ENCODE peak calls at places on chromosomes 4 and X, in nine cellular contexts. L is upper lobe of left lung, J is HCT116, R is gastrocnemius medialis, X is right lobe of liver, P is HepG2, T is GM12878, E is IMR-90, C is heart left ventricle. K is an unnamed sample.

GRCh38 chr4:182752158-182752910 is 164.9 kb downstream of the DCTD start:
- ATAC-seq in L (no peak), J (no peak), R (no peak), X (no peak), P (no peak), T (no peak), E (peak; percentile 89), C (no peak), K (no peak)

GRCh38 chr4:17418010-17418409 is 93.9 kb downstream of the QDPR start:
- ATAC-seq in L (no peak), J (no peak), R (no peak), X (no peak), P (no peak), T (no peak), E (no peak), C (no peak), K (no peak)

GRCh38 chrX:2568125-2568524 is 67.3 kb upstream of the DHRSX start:
- ATAC-seq in L (no peak), J (no peak), R (no peak), X (peak; percentile 63), P (no peak), T (no peak), E (no peak), C (no peak), K (no peak)

GRCh38 chrX:63718010-63718694 is 66.9 kb downstream of the ARHGEF9 start:
- ATAC-seq in L (no peak), J (no peak), R (no peak), X (no peak), P (no peak), T (peak; percentile 73), E (no peak), C (peak; percentile 45), K (no peak)

GRCh38 chr4:78369691-78370090 is 181.9 kb upstream of the ANXA3 start:
- ATAC-seq in L (no peak), J (no peak), R (no peak), X (no peak), P (no peak), T (no peak), E (no peak), C (no peak), K (no peak)

GRCh38 chrX:70289793-70290770 is at the start of the genes KIF4A and PDZD11:
- ATAC-seq in L (peak; percentile 96), J (peak; percentile 98), R (peak; percentile 85), X (peak; percentile 99), P (peak; percentile 99), T (peak; percentile 99), E (peak; percentile 99), C (peak; percentile 100), K (peak; percentile 96)

GRCh38 chrX:45614853-45615252 is 414.2 kb upstream of the DIPK2B start:
- ATAC-seq in L (no peak), J (no peak), R (no peak), X (no peak), P (no peak), T (peak; percentile 26), E (no peak), C (no peak), K (no peak)

GRCh38 chrX:150967786-150968185 is 15.3 kb upstream of the HMGB3 start:
- ATAC-seq in L (peak; percentile 13), J (no peak), R (no peak), X (peak; percentile 84), P (peak; percentile 92), T (no peak), E (no peak), C (no peak), K (no peak)

GRCh38 chr4:16893141-16893571 is 5.3 kb downstream of the LDB2 start:
- ATAC-seq in L (no peak), J (no peak), R (no peak), X (no peak), P (no peak), T (no peak), E (no peak), C (no peak), K (no peak)

GRCh38 chr4:177047070-177047850 is 254.5 kb upstream of the VEGFC start:
- ATAC-seq in L (peak; percentile 79), J (peak; percentile 93), R (no peak), X (peak; percentile 93), P (peak; percentile 97), T (peak; percentile 94), E (peak; percentile 99), C (peak; percentile 88), K (peak; percentile 82)

GRCh38 chr4:22072240-22072639 is 123.7 kb upstream of the KCNIP4 start:
- ATAC-seq in L (no peak), J (no peak), R (no peak), X (no peak), P (no peak), T (no peak), E (no peak), C (no peak), K (no peak)

GRCh38 chr4:22071749-22072148 is 123.2 kb upstream of the KCNIP4 start:
- ATAC-seq in L (no peak), J (no peak), R (no peak), X (no peak), P (no peak), T (peak; percentile 77), E (no peak), C (no peak), K (no peak)

GRCh38 chr4:22072726-22073125 is 124.2 kb upstream of the KCNIP4 start:
- ATAC-seq in L (no peak), J (no peak), R (no peak), X (no peak), P (no peak), T (no peak), E (no peak), C (no peak), K (no peak)

DNA sequence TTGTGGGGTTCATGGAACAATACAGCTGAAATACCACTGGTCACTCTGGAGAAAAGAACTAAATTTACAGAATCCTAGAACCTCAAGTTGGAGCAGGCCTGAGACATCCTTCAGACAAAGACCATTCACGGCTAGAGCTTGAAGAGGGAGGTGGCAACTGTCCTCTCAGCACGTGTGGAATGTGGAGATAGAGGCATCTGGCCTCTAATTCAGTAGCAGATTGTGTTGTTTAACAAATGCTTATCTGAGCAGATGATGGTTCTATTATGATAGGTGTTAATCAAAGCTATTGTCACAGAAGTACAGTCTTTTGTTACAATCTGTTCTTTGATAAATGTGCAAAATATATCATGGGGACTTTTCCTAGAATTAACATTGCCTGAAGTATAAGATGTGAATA is 121.7 kb upstream of the KCNIP4 start:
- ATAC-seq in L (no peak), J (no peak), R (no peak), X (no peak), P (no peak), T (no peak), E (no peak), C (no peak), K (no peak)
- TF ChIP-seq POLR2A in L (no peak), J (no peak), R (no peak), X (no peak), P (no peak), T (no peak), E (no peak), C (no peak), K (no peak)

DNA sequence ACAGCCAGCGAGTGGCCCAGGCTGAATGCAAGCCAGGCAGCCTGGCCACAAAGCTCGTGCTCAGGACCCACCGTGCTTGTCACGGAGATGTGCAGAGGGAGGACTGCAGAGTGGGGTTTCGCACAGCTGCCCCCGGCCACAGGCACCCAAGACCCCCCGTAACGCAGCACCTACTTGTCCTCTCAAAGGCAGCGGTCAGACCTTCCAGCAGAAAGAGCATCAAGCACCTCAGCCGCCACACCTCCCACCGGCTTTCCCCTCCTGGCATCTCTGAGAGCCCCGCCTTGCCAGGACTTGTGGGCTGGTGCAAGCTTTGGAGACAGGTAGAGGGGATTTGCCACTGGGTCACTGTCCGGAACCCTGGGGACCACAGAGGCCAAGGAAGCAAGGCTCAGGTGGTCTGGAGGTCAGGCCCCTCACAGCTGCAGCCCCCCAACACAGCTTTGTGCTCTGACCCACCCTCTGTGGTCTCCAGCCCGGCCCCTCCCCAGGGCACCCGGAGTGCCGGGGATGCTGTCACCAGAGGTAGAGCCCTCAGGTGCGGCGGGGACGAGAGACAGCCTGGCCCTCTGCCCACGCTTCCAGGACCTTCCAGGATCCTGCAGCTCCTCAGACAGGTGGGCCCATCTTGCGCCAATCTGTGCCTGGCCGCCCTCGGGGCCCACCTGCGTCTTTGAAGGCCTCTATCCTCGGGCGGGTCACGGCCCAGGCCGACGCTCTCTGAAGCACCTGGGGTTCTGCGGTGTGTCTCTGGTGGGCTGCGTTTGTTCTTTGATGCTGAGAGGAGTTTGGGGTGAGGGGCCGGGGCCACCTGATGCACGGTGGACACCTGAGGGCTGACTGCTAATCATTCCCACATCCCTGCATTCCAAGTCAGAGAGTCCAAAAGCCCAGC is 34.4 kb upstream of the HMX1 start:
- ATAC-seq in L (no peak), J (no peak), R (no peak), X (no peak), P (no peak), T (no peak), E (no peak), C (no peak), K (no peak)
- H3K27me3 ChIP-seq in L (no peaks in the 10 kb centered on the region), J (peaks cover 4% of the 10 kb centered on the region), R (peaks cover 5% of the 10 kb centered on the region), X (no peaks in the 10 kb centered on the region), P (peaks cover 19% of the 10 kb centered on the region), T (no peaks in the 10 kb centered on the region), E (no peaks in the 10 kb centered on the region), C (peaks cover 38% of the 10 kb centered on the region), K (peaks cover 79% of the 10 kb centered on the region)

GRCh38 chr4:925771-926500 is 6.2 kb downstream of the GAK start:
- ATAC-seq in L (peak; percentile 21), J (no peak), R (no peak), X (peak; percentile 19), P (no peak), T (no peak), E (no peak), C (no peak), K (no peak)
- H3K4me1 ChIP-seq in L (peaks cover 76% of the 10 kb centered on the region), J (peaks cover 6% of the 10 kb centered on the region), R (peaks cover 21% of the 10 kb centered on the region), X (peaks cover 8% of the 10 kb centered on the region), P (peaks cover 28% of the 10 kb centered on the region), T (peaks cover 51% of the 10 kb centered on the region), E (peaks cover 20% of the 10 kb centered on the region), C (peaks cover 28% of the 10 kb centered on the region), K (no peaks in the 10 kb centered on the region)

GRCh38 chr4:158671915-158672806 is at the start of gene ETFDH:
- ATAC-seq in L (peak; percentile 99), J (peak; percentile 86), R (peak; percentile 94), X (peak; percentile 95), P (peak; percentile 87), T (peak; percentile 88), E (peak; percentile 90), C (peak; percentile 95), K (peak; percentile 98)
- TF ChIP-seq POLR2A in L (peak; percentile 71), J (peak; percentile 2), R (peak; percentile 86), X (peak; percentile 95), P (peak; percentile 57), T (peak; percentile 89), E (no peak), C (no peak), K (peak; percentile 66)

K was measured in gastroesophageal sphincter.